ENCODE peak calls at places on chromosomes 16 and 17, in five cellular contexts. One of them, this sample, is unnamed.
A peak's percentile ranks its signal among the peaks of the same experiment; 100 is the strongest.

GRCh38 chr16:81094771-81095251 is 1.4 kb downstream of the GCSH start:
- DNase-seq in IMR-90: peak; percentile 16
- DNase-seq in neuronal stem cell: no peak
- DNase-seq in mesenchymal stem cell: peak; percentile 17
- DNase-seq in mesendoderm: no peak
- DNase-seq in this sample: no peak

GRCh38 chr17:61466246-61466645 is 14.0 kb downstream of the TBX4 start:
- DNase-seq in IMR-90: no peak
- DNase-seq in neuronal stem cell: no peak
- DNase-seq in mesenchymal stem cell: no peak
- DNase-seq in mesendoderm: no peak
- DNase-seq in this sample: peak; percentile 23

GRCh38 chr17:74239169-74239568 is 25.8 kb downstream of the TTYH2 start:
- DNase-seq in IMR-90: no peak
- DNase-seq in neuronal stem cell: no peak
- DNase-seq in mesenchymal stem cell: no peak
- DNase-seq in mesendoderm: no peak
- DNase-seq in this sample: no peak

GRCh38 chr16:89722392-89723278 is 1.3 kb downstream of the ZNF276 start:
- DNase-seq in IMR-90: peak; percentile 16
- DNase-seq in neuronal stem cell: no peak
- DNase-seq in mesenchymal stem cell: no peak
- DNase-seq in mesendoderm: peak; percentile 28
- DNase-seq in this sample: no peak

GRCh38 chr16:85205747-85206471 is 93.6 kb upstream of the CIBAR2 start:
- DNase-seq in IMR-90: peak; percentile 78
- DNase-seq in neuronal stem cell: no peak
- DNase-seq in mesenchymal stem cell: peak; percentile 91
- DNase-seq in mesendoderm: peak; percentile 61
- DNase-seq in this sample: no peak

GRCh38 chr17:42743595-42744282 is 1.1 kb downstream of the EZH1 start:
- DNase-seq in IMR-90: no peak
- DNase-seq in neuronal stem cell: no peak
- DNase-seq in mesenchymal stem cell: no peak
- DNase-seq in mesendoderm: peak; percentile 55
- DNase-seq in this sample: no peak

GRCh38 chr16:48965391-48965790 is 316.2 kb downstream of the CBLN1 start:
- DNase-seq in IMR-90: peak; percentile 47
- DNase-seq in neuronal stem cell: no peak
- DNase-seq in mesenchymal stem cell: peak; percentile 50
- DNase-seq in mesendoderm: no peak
- DNase-seq in this sample: no peak

GRCh38 chr17:82825540-82826124 is 14.2 kb downstream of the ZNF750 start:
- DNase-seq in IMR-90: no peak
- DNase-seq in neuronal stem cell: no peak
- DNase-seq in mesenchymal stem cell: no peak
- DNase-seq in mesendoderm: no peak
- DNase-seq in this sample: no peak

GRCh38 chr16:24728891-24729242 is 584 bp upstream of the TNRC6A start:
- DNase-seq in IMR-90: no peak
- DNase-seq in neuronal stem cell: no peak
- DNase-seq in mesenchymal stem cell: no peak
- DNase-seq in mesendoderm: no peak
- DNase-seq in this sample: no peak

GRCh38 chr16:24729967-24730815 is 740 bp downstream of the TNRC6A start:
- DNase-seq in IMR-90: peak; percentile 18
- DNase-seq in neuronal stem cell: peak; percentile 20
- DNase-seq in mesenchymal stem cell: peak; percentile 49
- DNase-seq in mesendoderm: peak; percentile 38
- DNase-seq in this sample: no peak

GRCh38 chr16:24728011-24728410 is 1.4 kb upstream of the TNRC6A start:
- DNase-seq in IMR-90: no peak
- DNase-seq in neuronal stem cell: no peak
- DNase-seq in mesenchymal stem cell: no peak
- DNase-seq in mesendoderm: no peak
- DNase-seq in this sample: no peak

GRCh38 chr16:24730914-24731313 is 1.5 kb downstream of the TNRC6A start:
- DNase-seq in IMR-90: no peak
- DNase-seq in neuronal stem cell: no peak
- DNase-seq in mesenchymal stem cell: no peak
- DNase-seq in mesendoderm: no peak
- DNase-seq in this sample: no peak

DNA sequence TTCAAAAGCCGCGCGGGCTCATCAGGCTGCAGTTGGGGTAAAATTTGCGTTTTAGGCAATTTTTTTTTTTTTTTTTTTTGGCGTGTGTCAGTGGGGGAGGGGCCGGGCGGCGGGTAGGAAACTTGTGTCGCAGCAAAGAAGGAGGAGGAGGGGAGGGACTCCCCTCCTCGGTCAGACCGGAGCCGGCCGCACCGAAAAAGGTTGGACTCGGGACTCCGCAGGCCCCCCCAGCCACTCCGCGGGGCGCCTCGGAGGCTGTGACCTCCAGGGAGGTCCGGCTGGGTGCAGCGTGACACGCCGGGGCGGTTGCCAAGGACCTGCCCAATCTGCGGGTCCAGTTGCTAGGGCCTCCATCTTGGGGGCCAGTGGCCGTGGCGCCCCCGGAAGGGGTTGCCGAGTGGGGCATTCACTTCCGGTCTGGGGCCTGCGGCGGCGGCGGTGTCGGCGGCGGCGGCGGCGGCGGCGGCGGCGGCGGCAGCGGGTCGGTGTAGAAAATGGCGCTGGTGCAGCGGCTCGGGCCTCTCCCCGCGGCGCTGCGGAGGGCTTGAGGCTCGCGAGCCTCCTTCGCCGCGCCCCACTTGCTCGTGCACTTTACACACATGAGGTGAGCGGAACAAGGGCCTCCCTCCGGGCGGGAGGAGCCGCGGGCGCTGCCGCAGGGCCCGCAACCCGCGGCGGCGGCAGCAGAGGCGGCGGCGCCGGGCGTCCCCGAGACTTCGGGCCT is at the start of gene TNRC6A:
- DNase-seq in IMR-90: peak; percentile 86
- DNase-seq in neuronal stem cell: peak; percentile 85
- DNase-seq in mesenchymal stem cell: peak; percentile 93
- DNase-seq in mesendoderm: peak; percentile 95
- DNase-seq in this sample: peak; percentile 92
- H3K4ac ChIP-seq in IMR-90: peak within 1 kb of the TSS; percentile 90
- H3K4ac ChIP-seq in neuronal stem cell: peak within 1 kb of the TSS; percentile 54
- H3K4ac ChIP-seq in mesenchymal stem cell: peak within 1 kb of the TSS; percentile 97
- H3K4ac ChIP-seq in mesendoderm: peak within 1 kb of the TSS; percentile 84
- H3K4ac ChIP-seq in this sample: no peak within 1 kb of the TSS

GRCh38 chr16:4350365-4350786 is 745 bp downstream of the PAM16 start:
- DNase-seq in IMR-90: no peak
- DNase-seq in neuronal stem cell: no peak
- DNase-seq in mesenchymal stem cell: no peak
- DNase-seq in mesendoderm: no peak
- DNase-seq in this sample: no peak
- H3K4ac ChIP-seq in IMR-90: peak overlapping the region; percentile 89
- H3K4ac ChIP-seq in neuronal stem cell: no peak overlapping the region
- H3K4ac ChIP-seq in mesenchymal stem cell: no peak overlapping the region
- H3K4ac ChIP-seq in mesendoderm: no peak overlapping the region
- H3K4ac ChIP-seq in this sample: no peak overlapping the region

GRCh38 chr16:5027086-5027485 is 6.6 kb downstream of the NAGPA start:
- DNase-seq in IMR-90: no peak
- DNase-seq in neuronal stem cell: no peak
- DNase-seq in mesenchymal stem cell: no peak
- DNase-seq in mesendoderm: no peak
- DNase-seq in this sample: no peak

GRCh38 chr16:5027575-5028235 is 6.0 kb downstream of the NAGPA start:
- DNase-seq in IMR-90: no peak
- DNase-seq in neuronal stem cell: no peak
- DNase-seq in mesenchymal stem cell: no peak
- DNase-seq in mesendoderm: no peak
- DNase-seq in this sample: no peak

GRCh38 chr16:5025171-5025632 is 8.5 kb downstream of the NAGPA start:
- DNase-seq in IMR-90: no peak
- DNase-seq in neuronal stem cell: peak; percentile 46
- DNase-seq in mesenchymal stem cell: no peak
- DNase-seq in mesendoderm: peak; percentile 75
- DNase-seq in this sample: peak; percentile 85

GRCh38 chr16:5024632-5025031 is 9.1 kb downstream of the NAGPA start:
- DNase-seq in IMR-90: no peak
- DNase-seq in neuronal stem cell: no peak
- DNase-seq in mesenchymal stem cell: no peak
- DNase-seq in mesendoderm: no peak
- DNase-seq in this sample: no peak

DNA sequence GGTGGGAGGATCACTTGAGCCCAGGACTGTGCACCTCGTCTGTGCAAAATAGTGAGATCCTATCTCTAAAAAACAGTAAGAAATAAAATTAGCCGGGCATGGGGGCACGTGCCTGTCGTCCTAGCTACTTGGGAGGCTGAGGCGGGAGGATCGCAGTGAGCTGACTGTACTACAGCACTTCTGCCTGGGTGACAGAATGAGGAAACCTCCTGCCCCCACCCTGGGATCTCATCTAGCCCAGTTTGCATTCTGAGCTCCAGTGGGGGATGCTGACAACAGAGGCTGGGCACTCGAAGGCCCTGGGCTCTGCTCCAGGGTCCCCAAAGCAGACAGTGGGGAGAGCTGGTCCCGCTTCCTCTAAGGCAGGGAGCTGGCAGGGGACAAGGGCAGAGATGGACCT is 7.1 kb downstream of the NAGPA start:
- DNase-seq in IMR-90: no peak
- DNase-seq in neuronal stem cell: no peak
- DNase-seq in mesenchymal stem cell: no peak
- DNase-seq in mesendoderm: no peak
- DNase-seq in this sample: no peak
- H3K4ac ChIP-seq in IMR-90: no peak overlapping the region
- H3K4ac ChIP-seq in neuronal stem cell: no peak overlapping the region
- H3K4ac ChIP-seq in mesenchymal stem cell: no peak overlapping the region
- H3K4ac ChIP-seq in mesendoderm: no peak overlapping the region
- H3K4ac ChIP-seq in this sample: no peak overlapping the region

GRCh38 chr17:44071772-44072171 is 1.2 kb downstream of the G6PC3 start:
- DNase-seq in IMR-90: peak; percentile 14
- DNase-seq in neuronal stem cell: no peak
- DNase-seq in mesenchymal stem cell: peak; percentile 36
- DNase-seq in mesendoderm: peak; percentile 64
- DNase-seq in this sample: peak; percentile 38
- H3K4ac ChIP-seq in IMR-90: peak overlapping the region; percentile 92
- H3K4ac ChIP-seq in neuronal stem cell: no peak overlapping the region
- H3K4ac ChIP-seq in mesenchymal stem cell: no peak overlapping the region
- H3K4ac ChIP-seq in mesendoderm: no peak overlapping the region
- H3K4ac ChIP-seq in this sample: no peak overlapping the region

DNA sequence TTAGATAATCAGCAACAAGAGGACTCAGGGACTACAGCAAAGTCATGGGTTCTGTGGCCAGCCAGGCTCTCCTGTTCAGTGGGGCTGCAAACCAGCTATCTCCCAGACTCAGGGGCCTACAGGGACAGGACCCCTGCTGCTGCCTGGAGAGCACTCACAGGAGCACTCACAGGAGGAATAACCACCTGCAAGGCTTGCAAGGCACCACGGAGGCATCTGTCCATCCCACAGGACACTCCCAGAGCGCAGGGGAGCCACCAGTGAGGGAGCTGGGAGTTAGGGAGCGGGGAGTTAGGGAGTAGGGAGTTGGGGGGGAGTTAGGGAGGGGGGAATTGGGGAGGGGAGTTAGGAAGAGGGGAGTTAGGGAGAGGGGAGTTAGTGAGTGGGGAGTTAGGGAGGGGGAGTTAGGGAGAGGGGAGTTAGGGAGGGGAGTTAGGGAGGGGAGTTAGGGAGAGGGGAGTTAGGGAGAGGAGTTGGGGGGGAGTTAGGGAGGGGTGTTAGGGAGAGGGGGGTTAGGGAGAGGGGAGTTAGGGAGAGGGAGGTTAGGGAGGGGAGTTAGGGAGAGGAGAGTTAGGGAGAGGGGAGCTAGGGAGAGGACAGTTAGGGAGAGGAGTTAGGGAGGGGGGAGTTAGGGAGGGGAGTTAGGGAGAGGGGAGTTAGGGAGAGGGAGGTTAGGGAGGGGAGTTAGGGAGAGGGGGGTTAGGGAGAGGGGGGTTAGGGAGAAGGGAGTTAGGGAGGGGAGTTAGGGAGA is 5.7 kb downstream of the CANT1 start:
- DNase-seq in IMR-90: no peak
- DNase-seq in neuronal stem cell: no peak
- DNase-seq in mesenchymal stem cell: no peak
- DNase-seq in mesendoderm: peak; percentile 86
- DNase-seq in this sample: no peak
- H3K4ac ChIP-seq in IMR-90: no peak overlapping the region
- H3K4ac ChIP-seq in neuronal stem cell: peak overlapping the region; percentile 61
- H3K4ac ChIP-seq in mesenchymal stem cell: no peak overlapping the region
- H3K4ac ChIP-seq in mesendoderm: no peak overlapping the region
- H3K4ac ChIP-seq in this sample: no peak overlapping the region

GRCh38 chr16:67936124-67936875 is at the start of gene PSMB10:
- DNase-seq in IMR-90: peak; percentile 72
- DNase-seq in neuronal stem cell: peak; percentile 37
- DNase-seq in mesenchymal stem cell: peak; percentile 91
- DNase-seq in mesendoderm: peak; percentile 41
- DNase-seq in this sample: no peak
- H3K4ac ChIP-seq in IMR-90: peak within 1 kb of the TSS; percentile 95
- H3K4ac ChIP-seq in neuronal stem cell: no peak within 1 kb of the TSS
- H3K4ac ChIP-seq in mesenchymal stem cell: peak within 1 kb of the TSS; percentile 98
- H3K4ac ChIP-seq in mesendoderm: peak within 1 kb of the TSS; percentile 3
- H3K4ac ChIP-seq in this sample: no peak within 1 kb of the TSS

DNA sequence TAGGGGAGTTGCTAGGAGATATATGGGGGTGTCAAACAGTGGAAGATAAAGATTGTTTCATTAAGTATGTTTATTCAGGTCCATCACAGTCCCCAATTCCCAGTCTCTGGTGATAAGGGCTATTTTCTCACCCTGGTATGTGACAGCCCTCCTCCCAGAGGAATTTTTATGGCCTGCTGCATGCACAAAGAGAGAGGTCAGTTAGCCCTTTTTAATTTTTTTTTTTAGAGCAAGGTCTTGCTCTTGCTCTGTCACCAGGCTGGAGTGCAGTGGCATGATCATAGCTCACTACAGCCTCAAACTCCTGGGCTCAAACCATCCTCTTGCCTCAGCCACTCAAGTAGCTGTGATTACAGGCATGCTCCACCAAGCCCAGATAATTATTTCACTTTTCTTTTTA is 53.6 kb upstream of the ATF7IP2 start:
- DNase-seq in IMR-90: no peak
- DNase-seq in neuronal stem cell: no peak
- DNase-seq in mesenchymal stem cell: no peak
- DNase-seq in mesendoderm: peak; percentile 95
- DNase-seq in this sample: no peak
- H3K4ac ChIP-seq in IMR-90: no peak overlapping the region
- H3K4ac ChIP-seq in neuronal stem cell: no peak overlapping the region
- H3K4ac ChIP-seq in mesenchymal stem cell: no peak overlapping the region
- H3K4ac ChIP-seq in mesendoderm: no peak overlapping the region
- H3K4ac ChIP-seq in this sample: no peak overlapping the region